ENCODE peak calls at places on chromosomes 11 and 22, in four cellular contexts. One of them, this sample, is unnamed.

GRCh38 chr11:93059074-93059957 is 89.9 kb downstream of the MTNR1B start:
- DNase-seq in colonic mucosa: no peak
- DNase-seq in mammary epithelial cell: no peak
- DNase-seq in IMR-90: peak; percentile 90
- DNase-seq in this sample: no peak

GRCh38 chr11:19711911-19712280 is 741 bp upstream of the NAV2 start:
- DNase-seq in IMR-90: no peak
- DNase-seq in mammary epithelial cell: peak; percentile 58
- DNase-seq in colonic mucosa: peak; percentile 45
- DNase-seq in this sample: peak; percentile 71

GRCh38 chr22:44286673-44287072 is 26.1 kb downstream of the SHISAL1 start:
- DNase-seq in colonic mucosa: no peak
- DNase-seq in mammary epithelial cell: peak; percentile 40
- DNase-seq in IMR-90: no peak
- DNase-seq in this sample: no peak

GRCh38 chr11:134155946-134156865 is 67.6 kb downstream of the NCAPD3 start:
- DNase-seq in IMR-90: no peak
- DNase-seq in colonic mucosa: no peak
- DNase-seq in mammary epithelial cell: no peak
- DNase-seq in this sample: no peak

GRCh38 chr11:134537941-134538340 is 125.9 kb upstream of the B3GAT1 start:
- DNase-seq in IMR-90: no peak
- DNase-seq in mammary epithelial cell: no peak
- DNase-seq in colonic mucosa: no peak
- DNase-seq in this sample: peak; percentile 31

GRCh38 chr22:19045094-19045493 is 77.1 kb downstream of the DGCR2 start:
- DNase-seq in colonic mucosa: no peak
- DNase-seq in IMR-90: peak; percentile 8
- DNase-seq in mammary epithelial cell: no peak
- DNase-seq in this sample: no peak

GRCh38 chr22:25048659-25049657 is 96.4 kb downstream of the KIAA1671 start:
- DNase-seq in mammary epithelial cell: peak; percentile 45
- DNase-seq in colonic mucosa: peak; percentile 79
- DNase-seq in IMR-90: peak; percentile 23
- DNase-seq in this sample: peak; percentile 76

GRCh38 chr11:36509265-36509664 is 807 bp downstream of the TRAF6 start:
- DNase-seq in mammary epithelial cell: peak; percentile 37
- DNase-seq in colonic mucosa: peak; percentile 24
- DNase-seq in IMR-90: peak; percentile 31
- DNase-seq in this sample: no peak

GRCh38 chr22:19986011-19986409 is 30.6 kb downstream of the ARVCF start:
- DNase-seq in IMR-90: no peak
- DNase-seq in mammary epithelial cell: no peak
- DNase-seq in colonic mucosa: no peak
- DNase-seq in this sample: peak; percentile 55

GRCh38 chr11:6992457-6993431 is 27.4 kb downstream of the ZNF214 start:
- DNase-seq in mammary epithelial cell: peak; percentile 70
- DNase-seq in colonic mucosa: no peak
- DNase-seq in IMR-90: peak; percentile 99
- DNase-seq in this sample: no peak

GRCh38 chr11:26319906-26320305 is 12.0 kb upstream of the ANO3 start:
- DNase-seq in mammary epithelial cell: peak; percentile 9
- DNase-seq in IMR-90: no peak
- DNase-seq in colonic mucosa: no peak
- DNase-seq in this sample: no peak

GRCh38 chr11:43985386-43985752 is 42.9 kb downstream of the C11orf96 start:
- DNase-seq in colonic mucosa: no peak
- DNase-seq in mammary epithelial cell: no peak
- DNase-seq in IMR-90: no peak
- DNase-seq in this sample: no peak

GRCh38 chr11:43987384-43988039 is 45.1 kb downstream of the C11orf96 start:
- DNase-seq in colonic mucosa: peak; percentile 68
- DNase-seq in mammary epithelial cell: peak; percentile 69
- DNase-seq in IMR-90: peak; percentile 80
- DNase-seq in this sample: peak; percentile 98

GRCh38 chr11:43986881-43987280 is 44.4 kb downstream of the C11orf96 start:
- DNase-seq in colonic mucosa: no peak
- DNase-seq in IMR-90: no peak
- DNase-seq in mammary epithelial cell: no peak
- DNase-seq in this sample: no peak

GRCh38 chr11:43984519-43985385 is 42.3 kb downstream of the C11orf96 start:
- DNase-seq in IMR-90: no peak
- DNase-seq in colonic mucosa: no peak
- DNase-seq in mammary epithelial cell: no peak
- DNase-seq in this sample: peak; percentile 84

DNA sequence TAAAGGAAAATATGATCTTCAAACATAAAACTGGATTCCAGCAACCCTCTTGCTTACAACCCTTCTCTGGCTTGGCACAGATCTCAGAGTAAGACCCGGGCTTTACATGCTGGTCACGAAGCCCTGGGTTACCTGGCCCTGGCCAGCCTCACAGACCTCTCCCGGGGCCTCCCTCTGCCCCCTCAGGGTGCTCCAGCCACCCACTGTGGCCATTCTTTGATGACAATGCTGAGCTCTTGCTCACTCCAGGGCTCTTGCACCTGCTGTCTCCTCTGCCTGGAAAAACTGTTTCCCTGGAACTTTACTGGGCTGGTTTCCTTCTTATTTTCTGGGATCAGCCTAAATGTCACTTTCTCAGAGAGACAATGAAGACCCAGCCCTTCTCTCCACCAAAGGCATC is 43.9 kb downstream of the C11orf96 start:
- DNase-seq in IMR-90: no peak
- DNase-seq in colonic mucosa: no peak
- DNase-seq in mammary epithelial cell: no peak
- DNase-seq in this sample: no peak
- H3K9ac ChIP-seq in IMR-90: no peak overlapping the region
- H3K9ac ChIP-seq in colonic mucosa: no peak overlapping the region
- H3K9ac ChIP-seq in mammary epithelial cell: no peak overlapping the region
- H3K9ac ChIP-seq in this sample: no peak overlapping the region

DNA sequence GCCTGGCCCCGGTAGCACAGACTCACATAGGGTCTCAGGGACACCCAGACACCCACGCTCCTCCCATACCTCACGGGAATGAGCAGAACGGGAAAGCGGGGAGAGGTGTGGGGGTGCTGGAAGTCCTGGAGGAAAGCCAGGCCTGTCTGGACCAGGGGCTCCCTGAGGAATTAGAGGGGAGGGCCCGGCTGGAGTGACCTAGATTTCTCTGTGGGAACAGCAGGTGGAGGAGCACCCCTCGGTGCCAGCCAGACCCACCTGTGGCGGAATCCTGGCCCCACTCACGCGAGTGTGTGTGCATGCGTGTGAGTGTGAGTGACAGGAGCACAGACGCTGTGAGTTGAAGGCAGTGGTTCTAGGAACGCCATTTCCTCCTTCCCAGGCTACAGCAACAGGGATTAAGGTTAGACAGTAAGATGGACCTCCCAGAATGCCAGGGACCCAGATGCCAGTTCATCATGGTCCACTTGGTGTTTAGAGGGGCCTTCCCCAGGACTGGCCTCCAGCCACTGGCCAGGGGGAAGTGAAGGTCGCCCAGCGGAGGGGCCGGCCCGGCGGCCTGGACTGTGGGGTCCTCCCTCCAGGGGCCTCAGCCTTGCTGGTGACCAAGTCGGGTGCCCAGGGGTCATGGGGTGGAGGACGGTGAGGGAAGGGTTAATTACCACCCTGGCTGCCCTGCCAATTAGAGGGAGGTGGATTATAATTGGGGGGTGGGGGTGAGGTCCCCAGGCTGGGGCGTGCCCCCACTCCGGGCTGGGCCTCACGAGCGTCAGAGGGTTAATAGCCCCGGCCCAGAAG is 1.0 kb downstream of the PKP3 start:
- DNase-seq in mammary epithelial cell: no peak
- DNase-seq in IMR-90: no peak
- DNase-seq in colonic mucosa: peak; percentile 26
- DNase-seq in this sample: no peak
- H3K27ac ChIP-seq in mammary epithelial cell: peak overlapping the region; percentile 62
- H3K27ac ChIP-seq in IMR-90: no peak overlapping the region
- H3K27ac ChIP-seq in colonic mucosa: peak overlapping the region; percentile 90
- H3K27ac ChIP-seq in this sample: no peak overlapping the region

GRCh38 chr11:12827929-12828812 is 153.9 kb downstream of the TEAD1 start:
- DNase-seq in mammary epithelial cell: peak; percentile 71
- DNase-seq in colonic mucosa: peak; percentile 71
- DNase-seq in IMR-90: peak; percentile 79
- DNase-seq in this sample: no peak
- H3K9ac ChIP-seq in mammary epithelial cell: peak overlapping the region; percentile 68
- H3K9ac ChIP-seq in colonic mucosa: no peak overlapping the region
- H3K9ac ChIP-seq in IMR-90: peak overlapping the region; percentile 1
- H3K9ac ChIP-seq in this sample: peak overlapping the region; percentile 27

DNA sequence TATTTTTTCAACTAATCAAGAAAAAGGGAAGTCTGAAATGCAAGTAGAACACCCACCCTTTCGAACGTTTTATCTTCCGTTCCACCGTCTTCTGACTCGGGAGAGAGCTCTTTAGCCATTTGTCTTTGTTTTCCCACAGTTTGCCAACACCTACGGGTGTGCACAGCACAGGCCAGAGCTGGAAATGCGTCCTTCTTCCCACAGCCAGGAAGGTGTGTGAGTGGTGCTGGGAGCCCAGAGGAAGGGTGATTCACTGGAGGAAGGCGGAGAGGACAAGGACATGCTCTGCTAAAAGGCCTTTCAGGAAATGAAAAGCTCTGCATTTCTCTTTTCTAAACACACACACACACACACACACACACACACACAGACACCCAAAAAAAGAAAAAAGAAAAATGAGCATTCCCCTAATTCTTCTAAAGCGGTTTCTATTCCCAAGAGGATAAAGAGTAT is 18.5 kb downstream of the ENDOD1 start:
- DNase-seq in mammary epithelial cell: peak; percentile 83
- DNase-seq in IMR-90: peak; percentile 34
- DNase-seq in colonic mucosa: peak; percentile 53
- DNase-seq in this sample: peak; percentile 78
- H3K27ac ChIP-seq in mammary epithelial cell: peak overlapping the region; percentile 22
- H3K27ac ChIP-seq in IMR-90: no peak overlapping the region
- H3K27ac ChIP-seq in colonic mucosa: no peak overlapping the region
- H3K27ac ChIP-seq in this sample: peak overlapping the region; percentile 18

GRCh38 chr22:36350751-36351594 is 36.8 kb downstream of the MYH9 start:
- DNase-seq in colonic mucosa: peak; percentile 23
- DNase-seq in IMR-90: peak; percentile 75
- DNase-seq in mammary epithelial cell: peak; percentile 72
- DNase-seq in this sample: peak; percentile 81
- H3K9ac ChIP-seq in colonic mucosa: peak overlapping the region; percentile 19
- H3K9ac ChIP-seq in IMR-90: peak overlapping the region; percentile 60
- H3K9ac ChIP-seq in mammary epithelial cell: peak overlapping the region; percentile 42
- H3K9ac ChIP-seq in this sample: peak overlapping the region; percentile 51

GRCh38 chr11:76197941-76198640 is 8.2 kb downstream of the WNT11 start:
- DNase-seq in IMR-90: no peak
- DNase-seq in mammary epithelial cell: no peak
- DNase-seq in colonic mucosa: no peak
- DNase-seq in this sample: no peak
- H3K27ac ChIP-seq in IMR-90: no peak overlapping the region
- H3K27ac ChIP-seq in mammary epithelial cell: no peak overlapping the region
- H3K27ac ChIP-seq in colonic mucosa: no peak overlapping the region
- H3K27ac ChIP-seq in this sample: no peak overlapping the region

GRCh38 chr11:65871811-65872548 is 620 bp downstream of the EFEMP2 start:
- DNase-seq in IMR-90: no peak
- DNase-seq in colonic mucosa: no peak
- DNase-seq in mammary epithelial cell: no peak
- DNase-seq in this sample: peak; percentile 86

GRCh38 chr11:65870706-65871681 is 1.6 kb downstream of the EFEMP2 start:
- DNase-seq in mammary epithelial cell: no peak
- DNase-seq in colonic mucosa: no peak
- DNase-seq in IMR-90: no peak
- DNase-seq in this sample: peak; percentile 90

GRCh38 chr11:65870307-65870658 is 2.3 kb downstream of the EFEMP2 start:
- DNase-seq in mammary epithelial cell: no peak
- DNase-seq in IMR-90: no peak
- DNase-seq in colonic mucosa: no peak
- DNase-seq in this sample: peak; percentile 73

GRCh38 chr11:65873280-65874156 is 918 bp upstream of the EFEMP2 start:
- DNase-seq in colonic mucosa: peak; percentile 97
- DNase-seq in IMR-90: peak; percentile 90
- DNase-seq in mammary epithelial cell: peak; percentile 88
- DNase-seq in this sample: peak; percentile 98

DNA sequence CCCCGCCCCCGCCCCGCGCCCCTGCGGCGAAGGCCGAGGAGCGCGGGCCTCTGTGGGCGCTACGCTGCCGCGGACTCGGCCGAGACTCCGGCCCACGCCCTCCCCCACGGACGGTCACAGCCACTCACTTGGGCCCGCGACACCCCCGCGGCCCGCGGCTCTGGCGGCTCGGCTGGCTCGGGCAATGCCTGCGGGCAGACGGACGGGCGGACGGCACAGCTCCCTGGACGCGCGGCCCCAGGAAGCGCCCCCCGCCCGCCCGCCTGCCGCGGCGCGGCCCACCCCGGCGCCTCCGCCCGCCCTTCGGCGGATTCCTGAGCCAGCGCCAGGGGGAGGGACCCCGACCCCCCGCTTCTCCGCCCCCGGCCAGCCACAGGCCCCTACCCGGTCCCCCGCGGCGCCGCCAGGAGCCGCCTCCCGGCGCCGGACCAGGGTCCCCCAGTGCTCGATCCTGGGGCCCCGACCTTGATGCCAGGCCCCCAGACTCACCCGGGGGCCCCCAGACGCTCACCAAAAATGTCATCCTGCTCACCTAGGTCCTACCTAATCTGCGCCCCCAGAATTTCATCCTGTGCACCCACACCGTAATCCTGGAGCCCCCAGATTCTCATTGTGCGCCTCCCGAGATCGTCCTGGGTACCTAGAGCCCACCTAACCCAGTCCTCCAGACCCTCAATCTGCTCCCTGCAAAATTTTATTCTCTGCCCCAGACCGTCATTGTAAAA is at the start of gene EFEMP2:
- DNase-seq in IMR-90: no peak
- DNase-seq in mammary epithelial cell: no peak
- DNase-seq in colonic mucosa: no peak
- DNase-seq in this sample: peak; percentile 90
- H3K9ac ChIP-seq in IMR-90: peak within 1 kb of the TSS; percentile 98
- H3K9ac ChIP-seq in mammary epithelial cell: peak within 1 kb of the TSS; percentile 49
- H3K9ac ChIP-seq in colonic mucosa: peak within 1 kb of the TSS; percentile 75
- H3K9ac ChIP-seq in this sample: peak within 1 kb of the TSS; percentile 80

GRCh38 chr11:117716652-117717440 is 80.2 kb downstream of the DSCAML1 start:
- DNase-seq in colonic mucosa: no peak
- DNase-seq in mammary epithelial cell: no peak
- DNase-seq in IMR-90: no peak
- DNase-seq in this sample: no peak
- H3K27ac ChIP-seq in colonic mucosa: no peak overlapping the region
- H3K27ac ChIP-seq in mammary epithelial cell: no peak overlapping the region
- H3K27ac ChIP-seq in IMR-90: no peak overlapping the region
- H3K27ac ChIP-seq in this sample: no peak overlapping the region

GRCh38 chr11:68968306-68969255 is 12.2 kb downstream of the MRGPRD start:
- DNase-seq in mammary epithelial cell: no peak
- DNase-seq in IMR-90: no peak
- DNase-seq in colonic mucosa: no peak
- DNase-seq in this sample: peak; percentile 59
- H3K9ac ChIP-seq in mammary epithelial cell: no peak overlapping the region
- H3K9ac ChIP-seq in IMR-90: no peak overlapping the region
- H3K9ac ChIP-seq in colonic mucosa: no peak overlapping the region
- H3K9ac ChIP-seq in this sample: no peak overlapping the region

GRCh38 chr11:131601586-131601985 is 231.2 kb downstream of the NTM start:
- DNase-seq in colonic mucosa: no peak
- DNase-seq in IMR-90: no peak
- DNase-seq in mammary epithelial cell: no peak
- DNase-seq in this sample: no peak
- H3K27ac ChIP-seq in colonic mucosa: no peak overlapping the region
- H3K27ac ChIP-seq in IMR-90: no peak overlapping the region
- H3K27ac ChIP-seq in mammary epithelial cell: no peak overlapping the region
- H3K27ac ChIP-seq in this sample: no peak overlapping the region